ENCODE peak calls at places on chromosome 10, in eight cellular contexts. T is progenitor cell of endocrine pancreas, Q is AG04450, C is HFFc6, G is GM10248, E is tibial artery, B is thoracic aorta, A is IMR-90. N is an unnamed sample.

GRCh38 chr10:100988166-100988565 is 823 bp downstream of the TWNK start:
- DNase-seq in B (no peak), T (no peak), E (no peak), A (no peak), G (no peak), C (no peak), Q (no peak), N (no peak)

GRCh38 chr10:77571490-77571889 is 66.1 kb downstream of the KCNMA1 start:
- DNase-seq in B (no peak), C (no peak), G (no peak), Q (no peak), A (no peak), E (no peak), T (no peak), N (no peak)

GRCh38 chr10:68869623-68870022 is 31.5 kb upstream of the DDX50 start:
- DNase-seq in Q (no peak), T (no peak), E (no peak), G (no peak), A (no peak), C (no peak), B (no peak), N (no peak)

GRCh38 chr10:123147635-123148413 is at the start of gene HMX2:
- DNase-seq in T (peak; percentile 26), E (no peak), A (no peak), G (peak; percentile 71), Q (no peak), B (no peak), C (no peak), N (no peak)

GRCh38 chr10:94383515-94383914 is 18.8 kb upstream of the TBC1D12 start:
- DNase-seq in B (no peak), C (no peak), T (no peak), A (no peak), G (no peak), E (no peak), Q (no peak), N (no peak)

GRCh38 chr10:80265740-80266512 is 23.5 kb downstream of the MAT1A start:
- DNase-seq in T (no peak), Q (no peak), E (no peak), G (no peak), C (no peak), B (no peak), A (no peak), N (no peak)

GRCh38 chr10:88783734-88784133 is 18.8 kb upstream of the LIPM start:
- DNase-seq in A (peak; percentile 41), E (no peak), G (no peak), B (no peak), Q (no peak), C (no peak), T (no peak), N (no peak)

GRCh38 chr10:61882621-61883375 is 18.7 kb upstream of the ARID5B start:
- DNase-seq in G (no peak), T (no peak), Q (no peak), B (no peak), E (no peak), C (peak; percentile 45), A (peak; percentile 58), N (no peak)

GRCh38 chr10:101464082-101464481 is 110.1 kb downstream of the BTRC start:
- DNase-seq in B (no peak), T (no peak), G (no peak), A (no peak), C (no peak), E (no peak), Q (no peak), N (no peak)

GRCh38 chr10:86661161-86662025 is 6.9 kb upstream of the LDB3 start:
- DNase-seq in G (no peak), A (peak; percentile 46), T (no peak), C (no peak), Q (no peak), E (peak; percentile 68), B (no peak), N (no peak)

GRCh38 chr10:16965740-16966447 is 148.7 kb upstream of the RSU1 start:
- DNase-seq in B (peak; percentile 21), A (peak; percentile 99), G (no peak), Q (peak; percentile 97), T (no peak), E (no peak), C (peak; percentile 91), N (peak; percentile 84)

DNA sequence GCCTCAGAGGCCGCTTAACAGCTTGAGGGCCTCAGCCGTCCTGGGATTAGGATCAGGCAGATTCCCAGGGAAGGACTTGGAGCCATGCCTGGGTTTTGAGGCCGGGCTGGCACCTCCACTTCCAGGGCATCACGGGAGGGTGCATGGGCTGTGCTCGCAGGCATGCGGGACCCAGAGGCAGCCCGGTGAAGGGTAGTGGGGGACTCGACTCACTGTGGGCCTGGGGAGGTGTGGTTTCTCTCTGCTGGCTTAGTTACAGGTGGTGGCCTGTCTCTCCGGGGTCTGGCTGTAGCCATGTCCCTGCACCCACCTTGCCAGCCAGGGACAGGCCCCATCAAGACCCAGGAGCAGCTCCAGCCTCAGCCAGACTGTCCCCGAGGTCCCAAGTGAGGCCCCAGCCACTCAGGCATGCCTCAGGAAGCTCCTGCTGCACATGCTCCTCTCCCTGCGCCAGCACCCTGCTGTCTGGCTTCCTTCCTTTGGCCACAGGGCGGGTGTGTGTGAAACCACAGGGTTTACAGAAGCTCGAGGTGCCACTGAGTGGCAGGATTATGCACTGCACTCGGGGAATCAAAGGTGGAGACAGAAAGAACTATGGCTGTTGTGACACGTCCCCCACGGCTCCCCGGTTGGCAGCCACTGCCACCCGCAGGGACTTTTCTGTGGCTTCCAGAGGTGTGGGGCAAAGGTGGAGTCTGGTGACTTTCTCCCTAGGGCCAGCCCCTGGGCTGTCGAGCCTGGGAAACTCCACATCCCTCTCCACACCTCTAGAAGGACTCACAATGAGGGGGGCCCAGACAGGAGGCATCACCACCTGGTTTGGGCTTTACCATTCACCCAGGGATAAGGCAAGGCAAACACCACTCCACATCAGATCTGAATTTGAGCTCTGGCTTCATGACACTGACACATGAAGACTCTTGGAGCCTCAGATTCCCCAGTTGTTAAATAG is 19.7 kb downstream of the GOLGA7B start:
- DNase-seq in T (peak; percentile 51), A (peak; percentile 67), B (peak; percentile 41), C (peak; percentile 91), E (peak; percentile 91), Q (peak; percentile 26), G (peak; percentile 70), N (peak; percentile 94)
- TF ChIP-seq CTCF in T (peak; percentile 74), A (peak; percentile 67), B (peak; percentile 74), C (peak; percentile 84), E (peak; percentile 90), Q (peak; percentile 53), G (peak; percentile 33), N (peak; percentile 99)

DNA sequence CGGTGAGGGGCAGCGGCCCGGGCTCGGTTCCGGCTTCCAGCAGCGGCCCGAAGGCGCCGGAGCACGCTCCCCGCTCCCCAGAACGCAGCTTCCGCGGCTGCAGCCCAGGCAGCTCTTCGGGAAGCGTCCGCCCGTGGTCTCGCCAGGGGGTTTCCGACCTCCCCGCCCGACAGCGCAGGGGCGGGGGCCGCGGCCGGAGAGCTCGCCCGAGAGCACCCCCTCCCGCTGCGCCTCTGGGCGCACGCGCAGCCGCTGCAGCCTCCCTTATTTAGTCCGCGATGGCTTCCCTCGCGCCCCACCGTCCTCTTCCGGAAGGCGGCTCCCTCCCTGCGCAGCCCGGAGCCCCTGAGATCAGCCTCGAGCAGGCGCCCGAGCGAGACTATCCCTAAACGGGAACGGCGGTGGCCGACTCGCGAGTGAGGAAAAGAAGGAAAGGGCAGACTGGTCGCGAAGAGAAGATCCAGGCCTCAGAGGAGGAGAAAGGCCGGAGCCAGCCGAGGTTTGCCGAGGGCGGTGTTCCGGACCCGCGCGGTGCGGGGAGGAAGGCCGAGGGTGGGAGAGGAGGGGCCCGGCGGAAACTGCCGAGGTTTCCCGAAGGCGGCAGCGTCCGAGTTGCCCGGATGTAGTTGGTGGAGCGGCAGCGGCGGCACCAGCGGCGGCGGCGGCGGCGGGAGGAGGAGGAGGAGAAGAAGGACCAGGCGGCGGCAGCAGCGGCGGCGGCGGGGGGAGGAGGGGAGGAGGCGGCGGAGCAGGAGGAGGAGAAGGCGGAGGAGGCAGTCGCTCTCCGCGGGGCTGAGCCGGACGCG is at the start of gene WAC:
- DNase-seq in G (peak; percentile 94), A (peak; percentile 89), E (peak; percentile 98), Q (peak; percentile 82), T (peak; percentile 97), B (peak; percentile 73), C (peak; percentile 89), N (peak; percentile 97)
- TF ChIP-seq CTCF in G (no peak), A (peak; percentile 13), E (peak; percentile 16), Q (no peak), T (peak; percentile 16), B (peak; percentile 23), C (peak; percentile 6), N (no peak)

DNA sequence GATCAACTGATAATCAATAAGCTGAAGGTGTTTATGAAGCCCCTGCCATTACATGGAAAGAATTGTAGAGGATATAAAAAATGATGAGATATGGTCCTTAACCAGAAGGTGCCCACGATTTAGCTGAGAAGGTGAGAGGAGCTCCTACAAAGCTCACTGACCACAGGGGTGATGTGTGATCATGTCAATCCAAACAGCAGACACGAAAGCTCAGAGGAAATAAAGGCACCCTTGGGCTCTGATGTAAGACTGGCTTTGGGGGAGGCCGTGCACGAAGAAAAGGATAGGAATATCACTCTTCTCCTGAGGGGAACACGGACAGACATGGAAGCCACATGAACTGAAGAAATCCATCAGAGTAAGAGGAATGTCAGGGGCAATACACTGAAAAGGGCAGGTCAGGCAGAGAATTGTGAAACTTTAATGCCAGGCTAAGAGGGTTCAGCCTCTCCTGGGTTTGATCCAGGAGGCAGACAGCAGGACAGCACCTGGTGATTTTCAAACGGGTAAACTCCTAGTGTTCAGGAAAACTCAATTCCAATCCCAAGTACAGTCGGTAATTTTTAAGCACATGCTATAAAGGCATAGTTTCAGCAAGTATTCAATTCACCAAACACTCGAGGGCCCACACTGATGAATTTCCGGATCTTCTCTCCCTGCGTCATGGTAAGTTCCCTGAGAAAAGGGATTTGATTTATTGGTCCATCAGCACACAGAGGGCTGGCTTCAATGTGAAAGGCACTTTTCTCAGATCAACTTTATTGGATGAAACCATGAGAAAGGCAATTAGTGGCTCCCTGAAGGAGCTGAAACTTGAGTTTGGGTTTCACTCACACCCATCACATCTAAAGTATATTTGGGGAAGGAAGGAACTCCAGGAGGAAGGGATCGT is 163.8 kb downstream of the PRPF18 start:
- DNase-seq in C (no peak), T (no peak), E (no peak), A (no peak), B (no peak), Q (no peak), G (no peak), N (no peak)
- TF ChIP-seq CTCF in C (no peak), T (no peak), E (no peak), A (no peak), B (no peak), Q (no peak), G (no peak), N (no peak)

GRCh38 chr10:132518572-132519381 is 18.8 kb upstream of the INPP5A start:
- DNase-seq in A (no peak), B (no peak), E (peak; percentile 62), C (no peak), Q (no peak), G (no peak), T (no peak), N (peak; percentile 76)
- TF ChIP-seq CTCF in A (no peak), B (no peak), E (no peak), C (no peak), Q (no peak), G (no peak), T (no peak), N (no peak)

DNA sequence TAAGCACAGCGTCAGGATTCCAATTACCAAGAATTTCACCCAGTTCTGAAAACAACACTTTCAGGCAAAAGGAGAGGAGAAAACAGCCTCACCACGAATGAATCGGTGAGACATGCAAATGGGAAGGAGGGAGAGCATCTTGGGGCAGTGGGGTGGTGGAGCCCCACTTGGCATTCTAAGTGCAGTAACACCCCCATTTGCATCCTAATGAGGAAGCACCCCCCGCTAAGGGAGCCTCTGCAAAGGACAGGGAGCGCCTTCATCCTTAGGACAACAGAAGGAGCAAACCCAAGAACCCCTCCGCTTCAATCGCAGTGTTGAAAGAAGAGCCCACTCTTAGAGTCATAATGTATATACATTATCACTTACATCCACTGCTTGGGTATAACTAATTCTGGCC is 46.8 kb downstream of the NRAP start:
- DNase-seq in A (no peak), Q (no peak), T (no peak), C (no peak), G (no peak), B (no peak), E (no peak), N (no peak)
- TF ChIP-seq CTCF in A (no peak), Q (no peak), T (no peak), C (no peak), G (no peak), B (no peak), E (no peak), N (no peak)